ENCODE peak calls at places on chromosome 9, in nine cellular contexts. S, W, C, U, X, O, M, N and G are unnamed samples.

GRCh38 chr9:127707766-127708165 is 978 bp downstream of the CFAP157 start:
- DNase-seq in S (peak), W (no peak), C (no peak), U (no peak), X (peak), O (no peak), M (no peak), N (peak), G (no peak)

GRCh38 chr9:97628668-97629067 is 4.5 kb downstream of the TSTD2 start:
- DNase-seq in S (no peak), W (no peak), C (no peak), U (no peak), X (no peak), O (no peak), M (no peak), N (no peak), G (no peak)

GRCh38 chr9:16371306-16371705 is 499.2 kb downstream of the BNC2 start:
- DNase-seq in S (no peak), W (no peak), C (no peak), U (no peak), X (no peak), O (no peak), M (no peak), N (no peak), G (peak)

GRCh38 chr9:115127191-115127817 is 9.3 kb upstream of the TNC start:
- DNase-seq in S (no peak), W (no peak), C (no peak), U (no peak), X (no peak), O (no peak), M (no peak), N (no peak), G (no peak)

GRCh38 chr9:125608488-125609224 is 98.4 kb downstream of the MAPKAP1 start:
- DNase-seq in S (no peak), W (no peak), C (no peak), U (no peak), X (no peak), O (no peak), M (no peak), N (no peak), G (no peak)

GRCh38 chr9:107390806-107391205 is 98.8 kb downstream of the KLF4 start:
- DNase-seq in S (no peak), W (no peak), C (no peak), U (no peak), X (no peak), O (no peak), M (no peak), N (no peak), G (no peak)

GRCh38 chr9:108156270-108156998 is 666.9 kb upstream of the KLF4 start:
- DNase-seq in S (no peak), W (no peak), C (no peak), U (no peak), X (no peak), O (no peak), M (no peak), N (no peak), G (no peak)

GRCh38 chr9:135827866-135828580 is 79.3 kb downstream of the CAMSAP1 start:
- DNase-seq in S (no peak), W (no peak), C (no peak), U (no peak), X (no peak), O (no peak), M (no peak), N (no peak), G (no peak)

GRCh38 chr9:94656190-94656589 is 16.9 kb upstream of the FBP1 start:
- DNase-seq in S (no peak), W (no peak), C (no peak), U (no peak), X (peak), O (no peak), M (no peak), N (peak), G (no peak)

GRCh38 chr9:126927419-126927818 is 12.8 kb downstream of the RALGPS1 start:
- DNase-seq in S (no peak), W (no peak), C (no peak), U (peak), X (no peak), O (no peak), M (no peak), N (no peak), G (no peak)

GRCh38 chr9:116152390-116152789 is 1.2 kb upstream of the PAPPA start:
- DNase-seq in S (no peak), W (no peak), C (no peak), U (no peak), X (no peak), O (peak), M (no peak), N (no peak), G (peak)

GRCh38 chr9:133375116-133375723 is 640 bp downstream of the SURF4 start:
- DNase-seq in S (no peak), W (no peak), C (no peak), U (no peak), X (no peak), O (no peak), M (no peak), N (no peak), G (no peak)

GRCh38 chr9:11269036-11269435 is 656.2 kb upstream of the PTPRD start:
- DNase-seq in S (no peak), W (no peak), C (no peak), U (no peak), X (no peak), O (peak), M (no peak), N (no peak), G (no peak)

GRCh38 chr9:74942801-74943200 is 9.9 kb downstream of the C9orf40 start:
- DNase-seq in S (no peak), W (no peak), C (no peak), U (no peak), X (peak), O (no peak), M (no peak), N (no peak), G (no peak)

GRCh38 chr9:130183133-130183762 is 11.0 kb downstream of the NCS1 start:
- DNase-seq in S (no peak), W (no peak), C (no peak), U (no peak), X (no peak), O (no peak), M (no peak), N (no peak), G (no peak)

GRCh38 chr9:132673355-132673754 is 3.1 kb downstream of the GTF3C4 start:
- DNase-seq in S (no peak), W (no peak), C (no peak), U (no peak), X (peak), O (no peak), M (no peak), N (no peak), G (no peak)

GRCh38 chr9:108058137-108058779 is 568.7 kb upstream of the KLF4 start:
- DNase-seq in S (no peak), W (no peak), C (no peak), U (no peak), X (no peak), O (no peak), M (no peak), N (no peak), G (no peak)

GRCh38 chr9:115121140-115121710 is 3.3 kb upstream of the TNC start:
- DNase-seq in S (no peak), W (no peak), C (no peak), U (no peak), X (no peak), O (no peak), M (no peak), N (no peak), G (no peak)

GRCh38 chr9:87973791-87974292 is 491 bp downstream of the CDK20 start:
- DNase-seq in S (no peak), W (no peak), C (no peak), U (no peak), X (no peak), O (no peak), M (no peak), N (no peak), G (no peak)

GRCh38 chr9:121636978-121637377 is 14.5 kb upstream of the DAB2IP start:
- DNase-seq in S (no peak), W (no peak), C (no peak), U (no peak), X (no peak), O (no peak), M (no peak), N (no peak), G (no peak)

GRCh38 chr9:116378873-116379272 is 225.3 kb downstream of the PAPPA start:
- DNase-seq in S (no peak), W (no peak), C (no peak), U (no peak), X (no peak), O (no peak), M (no peak), N (no peak), G (no peak)

GRCh38 chr9:83509372-83509771 is 28.8 kb downstream of the FRMD3 start:
- DNase-seq in S (no peak), W (no peak), C (no peak), U (no peak), X (no peak), O (peak), M (no peak), N (no peak), G (no peak)

GRCh38 chr9:117034862-117035261 is 347.8 kb downstream of the TRIM32 start:
- DNase-seq in S (no peak), W (no peak), C (no peak), U (no peak), X (no peak), O (no peak), M (no peak), N (no peak), G (no peak)

GRCh38 chr9:19154135-19154612 is 26.9 kb upstream of the PLIN2 start:
- DNase-seq in S (no peak), W (no peak), C (no peak), U (no peak), X (no peak), O (no peak), M (no peak), N (no peak), G (no peak)

GRCh38 chr9:117153021-117153420 is 261.8 kb downstream of the ASTN2 start:
- DNase-seq in S (no peak), W (no peak), C (no peak), U (no peak), X (no peak), O (no peak), M (no peak), N (no peak), G (no peak)

GRCh38 chr9:129081388-129081889 is 528 bp downstream of the DOLPP1 start:
- DNase-seq in S (no peak), W (no peak), C (no peak), U (no peak), X (no peak), O (no peak), M (no peak), N (no peak), G (no peak)

GRCh38 chr9:20625003-20625349 is 2.7 kb upstream of the MLLT3 start:
- DNase-seq in S (no peak), W (no peak), C (no peak), U (no peak), X (no peak), O (no peak), M (no peak), N (no peak), G (no peak)

GRCh38 chr9:87725356-87725899 is 491 bp upstream of the CTSL start:
- DNase-seq in S (no peak), W (peak), C (no peak), U (no peak), X (no peak), O (no peak), M (no peak), N (no peak), G (no peak)

GRCh38 chr9:124593080-124594058 is 86.2 kb upstream of the NR5A1 start:
- DNase-seq in S (no peak), W (no peak), C (no peak), U (no peak), X (no peak), O (no peak), M (no peak), N (no peak), G (peak)

GRCh38 chr9:2967779-2968178 is 123.9 kb upstream of the PUM3 start:
- DNase-seq in S (no peak), W (no peak), C (no peak), U (no peak), X (no peak), O (no peak), M (no peak), N (no peak), G (no peak)

GRCh38 chr9:122127396-122127798 is 32.2 kb downstream of the NDUFA8 start:
- DNase-seq in S (no peak), W (peak), C (no peak), U (no peak), X (no peak), O (no peak), M (no peak), N (no peak), G (no peak)

GRCh38 chr9:124190761-124191160 is 67.0 kb upstream of the NEK6 start:
- DNase-seq in S (no peak), W (peak), C (no peak), U (no peak), X (no peak), O (no peak), M (no peak), N (no peak), G (no peak)

GRCh38 chr9:70539526-70539925 is 125.1 kb upstream of the KLF9 start:
- DNase-seq in S (no peak), W (no peak), C (no peak), U (no peak), X (no peak), O (no peak), M (no peak), N (no peak), G (no peak)

GRCh38 chr9:120914410-120914809 is 12.2 kb downstream of the TRAF1 start:
- DNase-seq in S (no peak), W (peak), C (no peak), U (no peak), X (no peak), O (no peak), M (no peak), N (no peak), G (no peak)

GRCh38 chr9:38208206-38208901 is 139.3 kb upstream of the SHB start:
- DNase-seq in S (no peak), W (no peak), C (no peak), U (no peak), X (no peak), O (peak), M (peak), N (no peak), G (no peak)